ENCODE peak calls at places on chromosomes 1 and 21, in five cellular contexts. L, B, E, P and Q are unnamed samples.

GRCh38 chr21:44999972-45000636 is 60.3 kb downstream of the SLX9 start:
- DNase-seq in L (no peak), B (no peak), E (no peak), P (no peak), Q (no peak)

GRCh38 chr1:54989473-54989872 is 9.0 kb downstream of the TMEM61 start:
- DNase-seq in P (no peak), B (no peak), L (no peak), E (no peak), Q (no peak)

GRCh38 chr1:10399487-10399917 is 638 bp downstream of the PGD start:
- DNase-seq in P (peak; percentile 7), L (no peak), B (no peak), E (peak; percentile 62), Q (peak; percentile 30)

GRCh38 chr21:21383126-21383525 is 384.9 kb downstream of the NCAM2 start:
- DNase-seq in L (no peak), P (no peak), B (no peak), E (no peak), Q (no peak)

GRCh38 chr1:202112864-202113689 is 9.6 kb upstream of the GPR37L1 start:
- DNase-seq in E (no peak), L (no peak), P (no peak), B (no peak), Q (no peak)

GRCh38 chr1:38789498-38790169 is 69.9 kb downstream of the RRAGC start:
- DNase-seq in L (no peak), P (no peak), E (no peak), B (no peak), Q (peak; percentile 5)

GRCh38 chr1:22331618-22332017 is 120.0 kb upstream of the ZBTB40 start:
- DNase-seq in B (no peak), P (no peak), L (no peak), E (no peak), Q (no peak)

GRCh38 chr21:36909901-36910561 is 56.4 kb downstream of the HLCS start:
- DNase-seq in L (no peak), B (no peak), E (peak; percentile 97), P (peak; percentile 35), Q (peak; percentile 21)

GRCh38 chr1:179825201-179825600 is 52.4 kb downstream of the TOR1AIP2 start:
- DNase-seq in E (no peak), B (no peak), L (no peak), P (no peak), Q (no peak)

GRCh38 chr1:29689372-29690030 is 453.2 kb downstream of the PTPRU start:
- DNase-seq in P (no peak), B (no peak), L (peak; percentile 28), E (no peak), Q (no peak)

GRCh38 chr21:43355925-43356289 is 71.0 kb downstream of the SIK1 start:
- DNase-seq in E (no peak), B (no peak), P (no peak), L (peak; percentile 87), Q (peak; percentile 80)

GRCh38 chr1:178959543-178960460 is 65.9 kb upstream of the FAM20B start:
- DNase-seq in E (no peak), L (no peak), B (no peak), P (peak; percentile 4), Q (no peak)

GRCh38 chr1:51313961-51314777 is 16.2 kb downstream of the TTC39A start:
- DNase-seq in L (no peak), P (no peak), B (no peak), E (peak; percentile 85), Q (no peak)

GRCh38 chr1:244301595-244302130 is 150.0 kb downstream of the ADSS2 start:
- DNase-seq in L (no peak), E (no peak), B (no peak), P (no peak), Q (no peak)

GRCh38 chr1:197980457-197980856 is 63.3 kb downstream of the LHX9 start:
- DNase-seq in E (no peak), P (no peak), L (no peak), B (no peak), Q (no peak)

GRCh38 chr1:27787895-27788294 is 14.9 kb downstream of the STX12 start:
- DNase-seq in L (no peak), E (peak; percentile 59), P (no peak), B (no peak), Q (no peak)

GRCh38 chr1:25527226-25527846 is 16.1 kb upstream of the LDLRAP1 start:
- DNase-seq in E (no peak), P (no peak), L (no peak), B (no peak), Q (no peak)

GRCh38 chr1:43466403-43466802 is 12.7 kb upstream of the HYI start:
- DNase-seq in P (no peak), L (no peak), E (peak; percentile 70), B (no peak), Q (no peak)

GRCh38 chr1:90162216-90162615 is 167.3 kb downstream of the ZNF326 start:
- DNase-seq in L (no peak), P (no peak), B (no peak), E (no peak), Q (no peak)

GRCh38 chr1:113255038-113255727 is 135.1 kb upstream of the MAGI3 start:
- DNase-seq in L (no peak), E (no peak), P (no peak), B (no peak), Q (peak; percentile 20)

GRCh38 chr1:44447051-44447806 is 42.2 kb downstream of the RNF220 start:
- DNase-seq in B (no peak), E (no peak), P (no peak), L (no peak), Q (no peak)

GRCh38 chr1:71857862-71858261 is 424.5 kb downstream of the NEGR1 start:
- DNase-seq in P (no peak), B (no peak), E (no peak), L (no peak), Q (no peak)

GRCh38 chr1:31753623-31754349 is 10.4 kb downstream of the ADGRB2 start:
- DNase-seq in B (no peak), E (no peak), L (no peak), P (no peak), Q (no peak)

GRCh38 chr1:76292418-76293184 is 218.1 kb downstream of the ST6GALNAC3 start:
- DNase-seq in L (peak; percentile 50), E (no peak), P (no peak), B (no peak), Q (no peak)

GRCh38 chr1:9606948-9607347 is 18.2 kb downstream of the TMEM201 start:
- DNase-seq in E (no peak), P (no peak), B (no peak), L (no peak), Q (no peak)

GRCh38 chr1:164660415-164661174 is 101.6 kb downstream of the PBX1 start:
- DNase-seq in E (no peak), L (no peak), P (no peak), B (peak; percentile 2), Q (no peak)

GRCh38 chr1:18913065-18913502 is 10.7 kb upstream of the ALDH4A1 start:
- DNase-seq in P (peak; percentile 81), E (peak; percentile 92), B (peak; percentile 62), L (peak; percentile 86), Q (peak; percentile 66)

GRCh38 chr1:97144527-97144926 is 422.9 kb downstream of the PTBP2 start:
- DNase-seq in B (no peak), E (peak; percentile 72), P (no peak), L (no peak), Q (no peak)

GRCh38 chr1:234721476-234722266 is 111.7 kb upstream of the IRF2BP2 start:
- DNase-seq in L (no peak), B (no peak), P (no peak), E (peak; percentile 94), Q (peak; percentile 97)